ENCODE peak calls at places on chromosome X, in nine cellular contexts. U, R, S, P, L, T, H, C and O are unnamed samples.

GRCh38 chrX:40514376-40514775 is 66.4 kb upstream of the ATP6AP2 start:
- DNase-seq in U (no peak), R (peak), S (peak), P (no peak), L (peak), T (no peak), H (no peak), C (no peak), O (no peak)

GRCh38 chrX:132480581-132481203 is 8.1 kb downstream of the MBNL3 start:
- DNase-seq in U (no peak), R (peak), S (peak), P (no peak), L (peak), T (no peak), H (peak), C (peak), O (no peak)

GRCh38 chrX:45697591-45697990 is 496.9 kb upstream of the DIPK2B start:
- DNase-seq in U (no peak), R (no peak), S (peak), P (no peak), L (peak), T (no peak), H (no peak), C (no peak), O (no peak)

GRCh38 chrX:54550821-54551220 is 20.8 kb downstream of the GNL3L start:
- DNase-seq in U (no peak), R (no peak), S (no peak), P (no peak), L (no peak), T (no peak), H (no peak), C (no peak), O (no peak)

GRCh38 chrX:40152173-40152705 is 54.5 kb upstream of the BCOR start:
- DNase-seq in U (peak), R (peak), S (no peak), P (no peak), L (peak), T (no peak), H (no peak), C (no peak), O (no peak)

GRCh38 chrX:14440109-14440508 is 89.2 kb upstream of the GLRA2 start:
- DNase-seq in U (no peak), R (no peak), S (no peak), P (no peak), L (no peak), T (no peak), H (no peak), C (no peak), O (no peak)

GRCh38 chrX:41412261-41413167 is 34.6 kb upstream of the NYX start:
- DNase-seq in U (peak), R (no peak), S (no peak), P (no peak), L (no peak), T (no peak), H (no peak), C (no peak), O (no peak)

GRCh38 chrX:11064851-11065600 is 46.1 kb upstream of the HCCS start:
- DNase-seq in U (no peak), R (peak), S (peak), P (peak), L (peak), T (no peak), H (no peak), C (no peak), O (no peak)

GRCh38 chrX:153884136-153885076 is 1.6 kb downstream of the L1CAM start:
- DNase-seq in U (no peak), R (no peak), S (peak), P (no peak), L (peak), T (no peak), H (no peak), C (no peak), O (no peak)

GRCh38 chrX:53288173-53288572 is 6.8 kb upstream of the IQSEC2 start:
- DNase-seq in U (peak), R (no peak), S (no peak), P (no peak), L (no peak), T (no peak), H (peak), C (peak), O (peak)

GRCh38 chrX:118480172-118480571 is 15.4 kb upstream of the DOCK11 start:
- DNase-seq in U (no peak), R (no peak), S (no peak), P (no peak), L (no peak), T (no peak), H (no peak), C (no peak), O (no peak)

GRCh38 chrX:80388206-80388605 is 32.0 kb upstream of the TENT5D start:
- DNase-seq in U (no peak), R (no peak), S (peak), P (no peak), L (peak), T (no peak), H (no peak), C (no peak), O (no peak)

GRCh38 chrX:16087081-16087480 is 36.3 kb upstream of the GRPR start:
- DNase-seq in U (no peak), R (no peak), S (no peak), P (no peak), L (no peak), T (no peak), H (no peak), C (no peak), O (no peak)

GRCh38 chrX:54994668-54995452 is 872 bp upstream of the PFKFB1 start:
- DNase-seq in U (no peak), R (no peak), S (no peak), P (no peak), L (no peak), T (no peak), H (no peak), C (no peak), O (no peak)

GRCh38 chrX:113473418-113473817 is 632.8 kb upstream of the AMOT start:
- DNase-seq in U (no peak), R (no peak), S (no peak), P (no peak), L (no peak), T (no peak), H (no peak), C (no peak), O (no peak)

GRCh38 chrX:11446951-11447350 is 153.7 kb downstream of the AMELX start:
- DNase-seq in U (no peak), R (no peak), S (no peak), P (no peak), L (no peak), T (no peak), H (no peak), C (no peak), O (no peak)

GRCh38 chrX:13051529-13052172 is 7.2 kb upstream of the FAM9C start:
- DNase-seq in U (peak), R (no peak), S (no peak), P (no peak), L (no peak), T (no peak), H (no peak), C (no peak), O (no peak)

GRCh38 chrX:71629467-71629866 is 11.2 kb upstream of the CXCR3 start:
- DNase-seq in U (no peak), R (no peak), S (no peak), P (no peak), L (no peak), T (no peak), H (no peak), C (no peak), O (no peak)

GRCh38 chrX:68829594-68830485 is 1.0 kb downstream of the EFNB1 start:
- DNase-seq in U (peak), R (no peak), S (no peak), P (no peak), L (no peak), T (peak), H (peak), C (no peak), O (peak)

GRCh38 chrX:68828740-68829593 is at the start of gene EFNB1:
- DNase-seq in U (peak), R (peak), S (peak), P (peak), L (peak), T (peak), H (peak), C (peak), O (peak)

GRCh38 chrX:68826113-68826980 is 2.5 kb upstream of the EFNB1 start:
- DNase-seq in U (no peak), R (no peak), S (peak), P (no peak), L (no peak), T (peak), H (no peak), C (no peak), O (no peak)

GRCh38 chrX:68827256-68827655 is 1.6 kb upstream of the EFNB1 start:
- DNase-seq in U (no peak), R (no peak), S (no peak), P (no peak), L (no peak), T (peak), H (no peak), C (no peak), O (no peak)

DNA sequence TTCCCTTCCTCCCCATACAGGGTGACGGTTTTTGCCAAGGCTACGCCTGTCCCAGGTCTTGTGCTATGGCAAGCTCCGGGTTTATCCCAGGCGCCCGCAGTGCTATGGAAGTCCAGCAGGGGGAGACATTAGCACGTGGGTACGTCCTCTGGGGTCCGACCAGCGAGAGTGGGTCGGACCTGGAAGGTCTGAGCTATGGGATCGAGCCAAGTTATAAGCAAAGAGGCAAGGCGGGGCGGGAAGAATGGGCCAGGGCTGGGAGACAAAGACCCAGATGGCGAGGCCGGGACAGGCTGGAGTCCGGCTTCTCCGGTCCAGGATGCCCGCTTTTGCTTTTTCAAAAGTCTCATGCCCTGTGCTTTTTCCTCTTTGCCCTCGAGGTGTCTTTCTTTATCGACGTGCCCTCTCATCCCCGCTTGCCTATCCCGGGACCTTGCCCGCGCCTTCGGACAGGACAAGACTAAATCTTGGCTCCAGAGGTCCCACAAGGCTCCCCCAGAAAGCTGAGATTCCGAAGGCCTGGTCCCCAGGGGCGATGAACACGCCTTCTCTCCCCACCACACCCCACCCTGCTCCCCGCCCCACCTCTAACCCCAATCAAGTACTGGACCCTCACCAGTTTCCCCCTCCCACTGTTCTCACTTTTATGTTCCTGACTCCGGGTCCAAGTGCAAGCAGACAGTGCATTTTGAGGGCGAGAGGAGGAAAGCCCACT is 816 bp upstream of the EFNB1 start:
- DNase-seq in U (peak), R (peak), S (peak), P (no peak), L (peak), T (peak), H (peak), C (peak), O (peak)
- H3K4me3 ChIP-seq in U (peak), R (peak), S (peak), P (peak), L (peak), T (peak), H (peak), C (peak), O (peak)

GRCh38 chrX:74467656-74468055 is 46.4 kb downstream of the SLC16A2 start:
- DNase-seq in U (no peak), R (no peak), S (peak), P (no peak), L (no peak), T (no peak), H (no peak), C (no peak), O (no peak)
- TF ChIP-seq CTCF in U (no peak), R (no peak), S (no peak), P (no peak), L (no peak), T (no peak), H (no peak), C (no peak), O (no peak)

DNA sequence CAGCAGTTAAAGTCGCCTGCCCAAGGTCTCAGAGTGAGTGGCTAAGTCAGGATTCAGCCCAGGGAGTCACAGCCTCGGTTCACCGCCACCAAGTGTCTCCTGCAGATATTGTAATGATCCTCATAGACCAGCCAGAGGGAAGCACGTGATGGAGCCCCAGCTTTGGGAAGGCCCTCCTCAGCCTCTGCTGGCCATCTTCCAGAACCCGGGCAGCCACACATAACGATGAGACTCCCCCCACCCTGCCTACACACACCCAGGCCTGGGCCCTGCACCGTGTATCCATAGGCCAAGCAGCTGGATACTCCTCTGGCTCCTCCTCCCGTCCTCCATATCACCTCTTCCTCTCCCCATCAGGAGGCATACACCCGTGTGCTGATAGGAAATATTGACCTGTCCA is 19.6 kb upstream of the SASH3 start:
- DNase-seq in U (no peak), R (no peak), S (no peak), P (no peak), L (no peak), T (no peak), H (no peak), C (no peak), O (no peak)
- H3K4me3 ChIP-seq in U (no peak), R (no peak), S (no peak), P (no peak), L (no peak), T (no peak), H (no peak), C (no peak), O (no peak)

GRCh38 chrX:78754917-78755316 is 7.4 kb downstream of the LPAR4 start:
- DNase-seq in U (no peak), R (no peak), S (no peak), P (no peak), L (no peak), T (no peak), H (no peak), C (no peak), O (no peak)
- TF ChIP-seq CTCF in U (no peak), R (no peak), S (no peak), P (no peak), L (peak), T (no peak), H (no peak), C (no peak), O (no peak)

DNA sequence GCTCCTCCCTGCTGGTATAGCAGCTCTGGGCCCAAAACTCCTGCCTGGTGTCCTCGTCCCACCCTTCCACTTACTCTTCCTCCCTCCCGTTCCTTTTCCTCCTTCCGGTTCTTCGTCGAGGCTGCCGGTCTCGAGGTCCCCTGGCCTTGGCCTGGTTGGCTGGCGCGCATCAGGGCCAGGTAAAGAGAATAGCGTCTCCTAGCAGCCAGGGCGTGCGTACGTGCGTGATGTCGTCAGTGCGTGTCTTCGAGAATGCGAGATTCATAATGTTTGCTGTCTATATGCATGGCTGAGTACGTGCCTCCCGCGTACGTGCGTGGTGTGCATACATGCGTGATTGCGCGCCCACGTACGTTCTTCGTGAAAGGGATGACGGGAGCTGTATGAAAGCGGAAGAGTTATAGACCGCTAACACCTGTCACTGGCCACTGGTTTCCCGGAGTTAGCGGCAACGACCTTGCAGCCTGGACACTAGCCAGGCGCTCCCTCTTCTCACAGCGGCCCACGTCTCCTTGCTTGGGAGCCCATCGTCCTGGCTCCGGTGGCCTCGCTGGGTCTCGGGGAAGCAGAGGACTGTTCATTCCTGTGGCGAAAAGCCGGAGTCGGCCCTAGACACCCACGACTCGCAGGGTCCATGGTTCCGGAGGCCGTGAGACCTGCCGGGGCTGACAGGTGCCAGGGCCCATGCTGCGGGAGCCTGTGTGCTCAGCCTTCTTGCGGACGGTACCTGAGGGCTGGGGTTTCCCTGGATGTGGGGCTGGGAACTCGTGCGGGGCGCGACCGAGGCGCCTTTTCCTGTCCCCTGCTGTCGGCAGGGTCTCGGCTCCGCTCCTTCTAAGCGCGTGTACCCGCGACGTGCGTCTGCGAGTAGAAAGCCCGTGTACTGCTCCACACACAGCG is at the start of gene EOLA1:
- DNase-seq in U (peak), R (peak), S (peak), P (peak), L (peak), T (peak), H (peak), C (peak), O (peak)
- H3K4me3 ChIP-seq in U (peak), R (peak), S (peak), P (peak), L (peak), T (peak), H (peak), C (peak), O (peak)

DNA sequence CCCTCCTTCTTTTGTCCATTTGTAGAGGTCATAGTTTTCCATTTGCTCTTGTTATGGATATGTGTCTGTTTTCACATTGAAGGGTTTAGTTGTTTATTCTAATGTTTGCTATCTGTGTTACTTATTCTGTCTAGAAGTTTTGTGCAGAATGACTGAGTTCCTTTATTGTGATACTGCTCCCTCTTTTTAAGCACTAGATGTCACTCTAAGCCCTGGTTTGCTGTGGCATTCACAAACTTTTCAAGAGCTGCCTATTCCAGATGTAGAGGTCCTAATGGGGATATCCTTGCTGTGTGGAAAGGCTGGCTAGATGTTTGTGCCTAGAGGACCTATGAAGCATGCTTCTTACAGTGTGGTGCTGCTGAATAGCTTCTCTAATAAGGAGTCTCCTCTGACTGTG is 338.6 kb downstream of the SPIN4 start:
- DNase-seq in U (no peak), R (no peak), S (no peak), P (no peak), L (peak), T (no peak), H (no peak), C (no peak), O (no peak)
- TF ChIP-seq CTCF in U (no peak), R (no peak), S (no peak), P (no peak), L (peak), T (no peak), H (no peak), C (no peak), O (no peak)